ENCODE peak calls at places on chromosomes 2 and 18, in five cellular contexts. P is CD8-positive, alpha-beta T cell; J is coronary artery; V is cardiac fibroblast; F is prostate gland. U is an unnamed sample.

GRCh38 chr2:237128845-237129592 is 43.3 kb downstream of the COPS8 start:
- DNase-seq in F (no peak), J (peak; percentile 47), P (no peak), V (no peak), U (no peak)

GRCh38 chr18:28574175-28574574 is 397.2 kb upstream of the CDH2 start:
- DNase-seq in V (no peak), F (no peak), P (no peak), J (no peak), U (no peak)

GRCh38 chr18:46335551-46336059 is 231.4 kb downstream of the HAUS1 start:
- DNase-seq in F (no peak), V (no peak), J (no peak), P (no peak), U (no peak)

GRCh38 chr18:9181275-9181674 is 44.7 kb downstream of the ANKRD12 start:
- DNase-seq in J (no peak), V (no peak), P (no peak), F (no peak), U (no peak)

GRCh38 chr18:46704816-46705215 is 47.8 kb upstream of the LOXHD1 start:
- DNase-seq in V (no peak), P (no peak), J (no peak), F (no peak), U (no peak)

GRCh38 chr2:129314120-129314519 is 665.3 kb upstream of the RAB6C start:
- DNase-seq in P (no peak), F (no peak), V (no peak), J (no peak), U (no peak)

GRCh38 chr2:17517481-17518211 is 594 bp downstream of the RAD51AP2 start:
- DNase-seq in P (no peak), V (no peak), F (no peak), J (no peak), U (no peak)

GRCh38 chr2:176565641-176566323 is 296.5 kb downstream of the MTX2 start:
- DNase-seq in F (no peak), P (no peak), J (no peak), V (no peak), U (no peak)

GRCh38 chr2:80073134-80073561 is 231.4 kb downstream of the LRRTM1 start:
- DNase-seq in F (peak; percentile 5), V (peak; percentile 69), J (no peak), P (no peak), U (peak; percentile 78)

GRCh38 chr2:160647967-160648685 is 154.5 kb upstream of the RBMS1 start:
- DNase-seq in V (no peak), F (peak; percentile 33), J (no peak), P (no peak), U (no peak)

GRCh38 chr2:9959262-9959661 is 7.8 kb downstream of the GRHL1 start:
- DNase-seq in P (no peak), F (no peak), V (no peak), J (no peak), U (no peak)

GRCh38 chr2:73859721-73860586 is 31.2 kb downstream of the STAMBP start:
- DNase-seq in V (peak; percentile 87), F (no peak), J (no peak), P (no peak), U (peak; percentile 72)

GRCh38 chr2:109284816-109285215 is 155.8 kb downstream of the SH3RF3 start:
- DNase-seq in F (no peak), J (no peak), P (no peak), V (peak; percentile 68), U (peak; percentile 75)

GRCh38 chr2:173427887-173428683 is 73.4 kb downstream of the CDCA7 start:
- DNase-seq in V (peak; percentile 83), J (no peak), F (peak; percentile 59), P (no peak), U (peak; percentile 34)

GRCh38 chr2:144132357-144132756 is 387.6 kb downstream of the ZEB2 start:
- DNase-seq in J (no peak), F (no peak), V (peak; percentile 92), P (no peak), U (peak; percentile 27)

GRCh38 chr2:85164145-85164559 is 31.0 kb downstream of the TCF7L1 start:
- DNase-seq in P (no peak), J (no peak), F (no peak), V (no peak), U (no peak)

GRCh38 chr2:61640406-61640805 is 102.2 kb upstream of the XPO1 start:
- DNase-seq in P (no peak), V (no peak), F (no peak), J (no peak), U (no peak)

GRCh38 chr2:46814160-46814559 is 101.4 kb downstream of the MCFD2 start:
- DNase-seq in P (no peak), V (peak; percentile 84), F (peak; percentile 19), J (peak; percentile 85), U (peak; percentile 98)

GRCh38 chr2:160033732-160034392 is 28.6 kb downstream of the PLA2R1 start:
- DNase-seq in J (no peak), P (no peak), V (peak; percentile 94), F (no peak), U (peak; percentile 76)

DNA sequence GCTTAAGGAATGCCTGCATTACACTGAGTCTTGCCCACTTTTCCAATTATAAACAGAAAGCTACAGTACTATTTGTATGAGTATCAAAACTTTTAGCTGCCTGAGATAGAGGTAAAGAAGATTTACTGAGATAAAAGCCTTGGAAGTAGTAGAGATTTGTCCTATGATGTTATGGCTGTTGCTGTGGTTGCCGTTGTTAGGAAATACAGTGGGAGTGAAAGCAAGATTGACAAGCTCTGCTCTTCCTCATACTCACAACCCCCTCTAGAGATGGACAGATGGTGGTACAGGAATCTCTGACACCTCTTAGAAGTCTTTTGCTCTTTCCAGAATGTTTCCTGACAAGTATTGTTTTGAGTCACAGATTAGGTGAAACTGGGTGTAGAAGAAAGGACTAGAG is 242.5 kb downstream of the RPIA start:
- DNase-seq in J (no peak), P (no peak), F (no peak), V (no peak), U (no peak)
- TF ChIP-seq CTCF in J (no peak), P (no peak), F (no peak), V (no peak), U (no peak)

GRCh38 chr18:36759167-36759776 is 69.5 kb downstream of the TPGS2 start:
- DNase-seq in V (no peak), P (no peak), F (no peak), J (no peak), U (no peak)

GRCh38 chr18:36762074-36762473 is 66.7 kb downstream of the TPGS2 start:
- DNase-seq in V (peak; percentile 21), F (no peak), P (no peak), J (no peak), U (no peak)

GRCh38 chr18:36760598-36760997 is 68.2 kb downstream of the TPGS2 start:
- DNase-seq in P (no peak), J (no peak), F (no peak), V (no peak), U (no peak)

GRCh38 chr18:36758623-36759022 is 70.2 kb downstream of the TPGS2 start:
- DNase-seq in P (no peak), J (no peak), V (no peak), F (no peak), U (no peak)

GRCh38 chr18:36761186-36761698 is 67.6 kb downstream of the TPGS2 start:
- DNase-seq in P (no peak), J (no peak), V (no peak), F (no peak), U (no peak)
- TF ChIP-seq CTCF in P (no peak), J (no peak), V (no peak), F (no peak), U (no peak)

DNA sequence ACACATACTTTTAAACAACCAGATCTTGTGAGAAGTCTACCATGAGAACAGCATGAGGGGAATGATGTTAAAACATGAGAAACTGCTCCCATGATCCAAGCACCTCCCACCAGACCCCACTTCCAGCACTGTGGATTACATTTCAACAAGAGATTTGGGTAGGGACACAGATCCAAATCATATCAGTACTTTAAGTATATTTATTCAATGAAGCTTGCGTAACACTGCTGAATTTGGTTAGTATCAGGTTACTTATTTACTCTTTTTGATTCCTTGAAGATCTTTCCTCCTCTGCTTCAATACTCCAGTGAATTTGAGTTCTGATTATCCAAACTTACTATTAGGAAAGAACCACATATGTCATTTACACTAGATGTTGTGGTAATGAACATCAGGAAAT is 418.6 kb downstream of the PIK3C3 start:
- DNase-seq in J (no peak), F (no peak), V (peak; percentile 1), P (no peak), U (no peak)
- TF ChIP-seq CTCF in J (no peak), F (no peak), V (no peak), P (no peak), U (no peak)

GRCh38 chr2:187299122-187299906 is 148.7 kb downstream of the CALCRL start:
- DNase-seq in J (no peak), V (peak; percentile 78), F (no peak), P (no peak), U (peak; percentile 63)
- TF ChIP-seq CTCF in J (no peak), V (peak; percentile 45), F (no peak), P (no peak), U (peak; percentile 43)

GRCh38 chr18:11927497-11927896 is 19.4 kb upstream of the MPPE1 start:
- DNase-seq in F (no peak), V (no peak), J (no peak), P (no peak), U (peak; percentile 28)

GRCh38 chr18:11923454-11923853 is 15.3 kb upstream of the MPPE1 start:
- DNase-seq in V (no peak), J (no peak), F (no peak), P (no peak), U (no peak)

DNA sequence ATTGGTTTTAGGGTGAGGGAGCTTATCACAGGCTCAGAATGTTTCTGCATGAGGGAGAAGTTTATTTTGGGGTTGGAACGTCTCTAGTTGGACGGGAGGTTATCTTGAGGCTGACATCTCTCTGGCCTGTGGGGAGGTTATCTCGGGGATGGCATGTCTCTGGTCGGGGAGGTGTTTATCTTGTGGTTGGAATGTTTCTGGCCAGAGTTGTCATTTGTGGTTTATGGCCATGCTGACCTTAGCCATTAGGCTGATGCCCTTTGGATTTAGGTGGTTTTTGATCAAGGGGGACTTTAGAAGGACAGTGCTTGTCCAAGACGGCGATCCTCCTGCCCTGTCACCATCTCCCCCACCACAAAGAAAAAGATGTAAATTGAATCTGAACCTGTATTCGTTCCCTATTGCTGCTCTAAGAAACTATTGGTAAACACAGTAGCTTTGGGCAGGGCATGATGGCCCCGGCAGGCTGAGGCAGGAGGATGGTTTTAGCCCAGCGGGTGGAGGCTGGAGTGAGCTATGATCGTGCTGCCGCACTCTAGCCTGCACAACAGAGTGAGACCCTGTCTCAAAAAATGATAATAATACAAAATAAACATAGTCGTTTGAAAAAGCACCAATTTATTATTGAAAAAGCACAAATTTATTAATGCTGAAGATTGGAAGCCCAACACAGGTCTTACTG is 17.8 kb upstream of the MPPE1 start:
- DNase-seq in F (no peak), P (no peak), V (no peak), J (no peak), U (no peak)
- TF ChIP-seq CTCF in F (no peak), P (no peak), V (no peak), J (no peak), U (no peak)

GRCh38 chr2:14642499-14642898 is 10.0 kb downstream of the LRATD1 start:
- DNase-seq in F (no peak), V (no peak), J (no peak), P (no peak), U (no peak)
- TF ChIP-seq CTCF in F (no peak), V (no peak), J (no peak), P (no peak), U (no peak)

U was measured in fibroblast of pulmonary artery.